ENCODE peak calls at places on chromosomes 6 and 20, in four cellular contexts. G, O, W and Z are unnamed samples.
A peak's percentile ranks its signal among the peaks of the same experiment; 100 is the strongest.

GRCh38 chr20:63740070-63740500 is 509 bp downstream of the SLC2A4RG start:
- DNase-seq in G (peak; percentile 37), O (peak; percentile 78), W (peak; percentile 78), Z (no peak)

GRCh38 chr6:11403035-11403601 is 134.4 kb upstream of the TMEM170B start:
- DNase-seq in G (no peak), O (no peak), W (no peak), Z (no peak)

GRCh38 chr6:39568896-39569295 is 156.3 kb downstream of the KIF6 start:
- DNase-seq in G (peak; percentile 71), O (no peak), W (no peak), Z (no peak)

GRCh38 chr20:55424446-55424845 is 580.9 kb downstream of the CBLN4 start:
- DNase-seq in G (no peak), O (no peak), W (no peak), Z (no peak)

GRCh38 chr6:158869010-158869603 is 49.9 kb upstream of the EZR start:
- DNase-seq in G (no peak), O (no peak), W (no peak), Z (no peak)

GRCh38 chr6:105501246-105501645 is 98.4 kb upstream of the PREP start:
- DNase-seq in G (no peak), O (no peak), W (no peak), Z (no peak)

GRCh38 chr6:107716688-107717089 is 107.4 kb downstream of the SCML4 start:
- DNase-seq in G (peak; percentile 24), O (no peak), W (no peak), Z (no peak)

GRCh38 chr6:73942581-73942980 is 246.6 kb downstream of the CD109 start:
- DNase-seq in G (peak; percentile 9), O (no peak), W (no peak), Z (no peak)

GRCh38 chr6:129921169-129921817 is 60.2 kb upstream of the TMEM244 start:
- DNase-seq in G (no peak), O (no peak), W (no peak), Z (no peak)

GRCh38 chr6:7146079-7146828 is 38.5 kb downstream of the RREB1 start:
- DNase-seq in G (peak; percentile 76), O (peak; percentile 85), W (no peak), Z (no peak)

GRCh38 chr6:106973841-106974336 is 640 bp downstream of the CD24 start:
- DNase-seq in G (no peak), O (no peak), W (no peak), Z (no peak)

GRCh38 chr20:32510601-32511357 is 74.4 kb downstream of the NOL4L start:
- DNase-seq in G (no peak), O (no peak), W (no peak), Z (no peak)

GRCh38 chr6:93749191-93749590 is 329.8 kb upstream of the EPHA7 start:
- DNase-seq in G (no peak), O (no peak), W (no peak), Z (no peak)

GRCh38 chr20:40630723-40631631 is 58.1 kb downstream of the MAFB start:
- DNase-seq in G (no peak), O (no peak), W (no peak), Z (no peak)

GRCh38 chr6:131946992-131947955 is 3.9 kb downstream of the CCN2 start:
- DNase-seq in G (peak; percentile 78), O (no peak), W (no peak), Z (no peak)

GRCh38 chr6:129694036-129694435 is 15.9 kb downstream of the ARHGAP18 start:
- DNase-seq in G (no peak), O (no peak), W (no peak), Z (no peak)

GRCh38 chr6:159594106-159594749 is 98.8 kb downstream of the SOD2 start:
- DNase-seq in G (peak; percentile 58), O (no peak), W (no peak), Z (no peak)

GRCh38 chr6:166360243-166361079 is 18.1 kb upstream of the SFT2D1 start:
- DNase-seq in G (no peak), O (no peak), W (no peak), Z (no peak)

GRCh38 chr20:2751868-2752630 is 48.4 kb downstream of the CPXM1 start:
- DNase-seq in G (no peak), O (peak; percentile 71), W (peak; percentile 73), Z (no peak)

GRCh38 chr6:113640046-113640445 is 217.1 kb upstream of the MARCKS start:
- DNase-seq in G (no peak), O (no peak), W (no peak), Z (no peak)

GRCh38 chr20:45450097-45450818 is 19.3 kb upstream of the WFDC2 start:
- DNase-seq in G (peak; percentile 64), O (peak; percentile 74), W (no peak), Z (no peak)

GRCh38 chr6:711925-712324 is 19.0 kb upstream of the EXOC2 start:
- DNase-seq in G (no peak), O (no peak), W (no peak), Z (no peak)

GRCh38 chr20:12638633-12639360 is 370.0 kb upstream of the SPTLC3 start:
- DNase-seq in G (no peak), O (no peak), W (no peak), Z (no peak)

GRCh38 chr6:37177950-37178517 is 8.1 kb downstream of the PIM1 start:
- DNase-seq in G (no peak), O (no peak), W (no peak), Z (no peak)

GRCh38 chr20:58344741-58345140 is 35.2 kb downstream of the RAB22A start:
- DNase-seq in G (no peak), O (no peak), W (no peak), Z (no peak)

GRCh38 chr6:134074151-134074712 is 21.8 kb upstream of the SLC2A12 start:
- DNase-seq in G (no peak), O (no peak), W (no peak), Z (peak; percentile 59)

GRCh38 chr6:112795316-112795715 is 448.2 kb downstream of the RFPL4B start:
- DNase-seq in G (no peak), O (no peak), W (no peak), Z (no peak)

GRCh38 chr6:142566628-142567396 is 265.0 kb downstream of the ADGRG6 start:
- DNase-seq in G (peak; percentile 63), O (no peak), W (peak; percentile 12), Z (no peak)

GRCh38 chr6:13688692-13689196 is 22.9 kb downstream of the RANBP9 start:
- DNase-seq in G (no peak), O (no peak), W (no peak), Z (no peak)

GRCh38 chr6:139439278-139439813 is 64.9 kb upstream of the CITED2 start:
- DNase-seq in G (no peak), O (no peak), W (no peak), Z (no peak)

GRCh38 chr20:50794181-50794845 is 548 bp upstream of the BCAS4 start:
- DNase-seq in G (no peak), O (no peak), W (no peak), Z (no peak)

GRCh38 chr6:38477680-38478260 is 162.0 kb downstream of the BTBD9 start:
- DNase-seq in G (no peak), O (no peak), W (no peak), Z (no peak)

GRCh38 chr6:46062312-46062711 is 46.7 kb upstream of the CLIC5 start:
- DNase-seq in G (peak; percentile 15), O (no peak), W (no peak), Z (no peak)

GRCh38 chr6:67345946-67346345 is 1289.1 kb upstream of the ADGRB3 start:
- DNase-seq in G (no peak), O (no peak), W (no peak), Z (no peak)

GRCh38 chr20:38501858-38502431 is 29.3 kb downstream of the RALGAPB start:
- DNase-seq in G (no peak), O (no peak), W (no peak), Z (no peak)

GRCh38 chr6:128508588-128509296 is 11.7 kb downstream of the PTPRK start:
- DNase-seq in G (peak; percentile 88), O (no peak), W (no peak), Z (no peak)

GRCh38 chr6:89599727-89600126 is 38.8 kb downstream of the LYRM2 start:
- DNase-seq in G (no peak), O (no peak), W (no peak), Z (no peak)

GRCh38 chr20:48695255-48695654 is 132.5 kb downstream of the PREX1 start:
- DNase-seq in G (no peak), O (no peak), W (no peak), Z (no peak)

GRCh38 chr6:80535914-80536565 is 429.6 kb downstream of the BCKDHB start:
- DNase-seq in G (peak; percentile 81), O (no peak), W (no peak), Z (no peak)

GRCh38 chr6:155264704-155265320 is 999 bp downstream of the CLDN20 start:
- DNase-seq in G (no peak), O (no peak), W (no peak), Z (no peak)

GRCh38 chr6:25387483-25387882 is 108.3 kb downstream of the CARMIL1 start:
- DNase-seq in G (no peak), O (no peak), W (no peak), Z (no peak)
- H3K27ac ChIP-seq in G (no peak overlapping the region), O (no peak overlapping the region), W (no peak overlapping the region), Z (no peak overlapping the region)

GRCh38 chr6:42314571-42314950 is 96.9 kb upstream of the MRPS10 start:
- DNase-seq in G (no peak), O (no peak), W (no peak), Z (no peak)
- H3K27ac ChIP-seq in G (peak overlapping the region; percentile 14), O (no peak overlapping the region), W (no peak overlapping the region), Z (no peak overlapping the region)

GRCh38 chr6:119349041-119349340 is 570 bp downstream of the MAN1A1 start:
- DNase-seq in G (no peak), O (no peak), W (no peak), Z (no peak)
- H3K27ac ChIP-seq in G (peak overlapping the region; percentile 62), O (peak overlapping the region; percentile 99), W (peak overlapping the region; percentile 54), Z (peak overlapping the region; percentile 60)

DNA sequence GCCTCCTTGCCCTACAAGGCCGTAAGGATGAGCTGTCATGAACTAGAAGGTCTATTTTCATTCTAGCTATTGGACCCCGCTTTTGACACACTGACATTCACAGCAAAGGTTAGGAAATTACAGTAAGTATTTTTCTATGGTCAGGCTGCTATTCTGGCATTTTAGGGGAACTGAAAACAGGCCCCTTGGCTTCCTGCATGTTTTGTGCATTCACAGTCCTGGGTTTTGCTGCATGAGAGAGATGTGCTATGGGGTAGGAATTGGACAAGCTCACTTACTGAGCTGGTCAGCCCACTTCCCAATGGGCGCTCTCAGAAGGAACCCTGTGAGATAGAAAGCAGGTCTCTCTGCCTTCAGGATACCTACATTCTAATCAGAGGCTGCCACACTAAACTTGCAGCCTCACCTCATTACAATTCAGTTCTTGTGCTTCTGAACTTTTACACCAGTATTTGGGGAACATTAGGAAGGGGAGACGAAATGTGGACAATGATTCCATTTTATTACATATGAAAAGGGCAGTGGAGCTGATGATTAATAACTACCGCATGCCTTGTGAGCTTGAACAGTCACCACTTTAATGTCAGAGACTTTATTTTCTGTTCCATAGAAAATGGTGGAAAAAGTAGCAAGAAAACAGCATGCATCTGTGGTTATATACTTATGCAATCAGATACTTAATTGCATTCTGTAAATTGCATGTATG is 86.6 kb upstream of the TAB2 start:
- DNase-seq in G (no peak), O (no peak), W (no peak), Z (no peak)
- H3K27ac ChIP-seq in G (no peak overlapping the region), O (no peak overlapping the region), W (no peak overlapping the region), Z (no peak overlapping the region)

GRCh38 chr6:23635150-23635549 is 490.9 kb upstream of the NRSN1 start:
- DNase-seq in G (no peak), O (no peak), W (no peak), Z (no peak)
- H3K27ac ChIP-seq in G (no peak overlapping the region), O (no peak overlapping the region), W (no peak overlapping the region), Z (no peak overlapping the region)